ENCODE peak calls at places on chromosome 2, in five cellular contexts. One of them, this sample, is unnamed.

GRCh38 chr2:45904267-45904921 is 252.9 kb downstream of the PRKCE start:
- DNase-seq in lower lobe of right lung: no peak
- DNase-seq in cardiac fibroblast: peak; percentile 31
- DNase-seq in putamen: no peak
- DNase-seq in activated CD8-positive, alpha-beta memory T cell treated with anti-CD3 and anti-CD28 coated beads, Interleukin-2, amount 10 ng/mL, durations not matched to agents 7 days and 5 days: peak; percentile 80
- DNase-seq in this sample: no peak

GRCh38 chr2:56230171-56230570 is 46.4 kb downstream of the CCDC85A start:
- DNase-seq in lower lobe of right lung: no peak
- DNase-seq in activated CD8-positive, alpha-beta memory T cell treated with anti-CD3 and anti-CD28 coated beads, Interleukin-2, amount 10 ng/mL, durations not matched to agents 7 days and 5 days: no peak
- DNase-seq in cardiac fibroblast: no peak
- DNase-seq in putamen: no peak
- DNase-seq in this sample: no peak

GRCh38 chr2:159773426-159773825 is 24.6 kb downstream of the CD302 start:
- DNase-seq in cardiac fibroblast: peak; percentile 64
- DNase-seq in activated CD8-positive, alpha-beta memory T cell treated with anti-CD3 and anti-CD28 coated beads, Interleukin-2, amount 10 ng/mL, durations not matched to agents 7 days and 5 days: no peak
- DNase-seq in putamen: no peak
- DNase-seq in lower lobe of right lung: no peak
- DNase-seq in this sample: no peak

GRCh38 chr2:200585730-200586643 is at the start of gene AOX1:
- DNase-seq in activated CD8-positive, alpha-beta memory T cell treated with anti-CD3 and anti-CD28 coated beads, Interleukin-2, amount 10 ng/mL, durations not matched to agents 7 days and 5 days: no peak
- DNase-seq in lower lobe of right lung: peak; percentile 65
- DNase-seq in putamen: peak; percentile 7
- DNase-seq in cardiac fibroblast: peak; percentile 78
- DNase-seq in this sample: no peak

GRCh38 chr2:9307505-9307904 is 100.9 kb downstream of the ASAP2 start:
- DNase-seq in cardiac fibroblast: no peak
- DNase-seq in lower lobe of right lung: no peak
- DNase-seq in activated CD8-positive, alpha-beta memory T cell treated with anti-CD3 and anti-CD28 coated beads, Interleukin-2, amount 10 ng/mL, durations not matched to agents 7 days and 5 days: no peak
- DNase-seq in putamen: no peak
- DNase-seq in this sample: no peak

GRCh38 chr2:106997204-106997603 is 111.2 kb upstream of the ST6GAL2 start:
- DNase-seq in cardiac fibroblast: no peak
- DNase-seq in putamen: no peak
- DNase-seq in lower lobe of right lung: no peak
- DNase-seq in activated CD8-positive, alpha-beta memory T cell treated with anti-CD3 and anti-CD28 coated beads, Interleukin-2, amount 10 ng/mL, durations not matched to agents 7 days and 5 days: no peak
- DNase-seq in this sample: no peak

GRCh38 chr2:20219763-20220380 is 5.1 kb downstream of the SDC1 start:
- DNase-seq in lower lobe of right lung: no peak
- DNase-seq in putamen: no peak
- DNase-seq in activated CD8-positive, alpha-beta memory T cell treated with anti-CD3 and anti-CD28 coated beads, Interleukin-2, amount 10 ng/mL, durations not matched to agents 7 days and 5 days: no peak
- DNase-seq in cardiac fibroblast: no peak
- DNase-seq in this sample: no peak

GRCh38 chr2:157627594-157628281 is 926 bp downstream of the ACVR1C start:
- DNase-seq in activated CD8-positive, alpha-beta memory T cell treated with anti-CD3 and anti-CD28 coated beads, Interleukin-2, amount 10 ng/mL, durations not matched to agents 7 days and 5 days: peak; percentile 54
- DNase-seq in putamen: peak; percentile 44
- DNase-seq in cardiac fibroblast: no peak
- DNase-seq in lower lobe of right lung: peak; percentile 41
- DNase-seq in this sample: no peak

GRCh38 chr2:109321570-109321969 is 192.6 kb downstream of the SH3RF3 start:
- DNase-seq in putamen: no peak
- DNase-seq in activated CD8-positive, alpha-beta memory T cell treated with anti-CD3 and anti-CD28 coated beads, Interleukin-2, amount 10 ng/mL, durations not matched to agents 7 days and 5 days: no peak
- DNase-seq in lower lobe of right lung: no peak
- DNase-seq in cardiac fibroblast: peak; percentile 71
- DNase-seq in this sample: no peak

This sample was measured in GM12878.